ENCODE peak calls at places on chromosomes 4 and X, in five cellular contexts. A is Daoy; E is GM12865; F is Kasumi-1; R is naive thymus-derived CD4-positive, alpha-beta T cell. T is an unnamed sample.

GRCh38 chr4:143390764-143391163 is 54.1 kb downstream of the GAB1 start:
- DNase-seq in A (no peak), E (no peak), F (no peak), R (no peak), T (no peak)

GRCh38 chr4:5908836-5909235 is 15.9 kb upstream of the CRMP1 start:
- DNase-seq in A (no peak), E (no peak), F (no peak), R (no peak), T (no peak)

GRCh38 chr4:40622913-40623312 is 6.8 kb downstream of the RBM47 start:
- DNase-seq in A (peak; percentile 20), E (peak; percentile 92), F (no peak), R (no peak), T (no peak)

GRCh38 chr4:77201343-77201742 is 44.3 kb downstream of the CCNG2 start:
- DNase-seq in A (no peak), E (no peak), F (no peak), R (no peak), T (no peak)

GRCh38 chrX:12447448-12448154 is 309.3 kb downstream of the FRMPD4 start:
- DNase-seq in A (peak; percentile 4), E (no peak), F (no peak), R (no peak), T (no peak)

GRCh38 chr4:184362338-184362737 is 112.0 kb downstream of the IRF2 start:
- DNase-seq in A (no peak), E (no peak), F (no peak), R (no peak), T (no peak)

GRCh38 chrX:130878350-130879341 is 24.4 kb downstream of the ENOX2 start:
- DNase-seq in A (peak; percentile 81), E (no peak), F (no peak), R (no peak), T (peak; percentile 39)

GRCh38 chr4:55609393-55609821 is 17.4 kb upstream of the PDCL2 start:
- DNase-seq in A (no peak), E (peak; percentile 2), F (no peak), R (no peak), T (no peak)

GRCh38 chrX:132023896-132024386 is 839 bp downstream of the STK26 start:
- DNase-seq in A (peak; percentile 55), E (peak; percentile 85), F (peak; percentile 26), R (peak; percentile 42), T (no peak)

GRCh38 chr4:9812530-9813340 is 31.3 kb downstream of the DRD5 start:
- DNase-seq in A (peak; percentile 13), E (peak; percentile 66), F (no peak), R (no peak), T (no peak)

GRCh38 chr4:7653510-7654414 is 219.0 kb upstream of the PSAPL1 start:
- DNase-seq in A (no peak), E (no peak), F (no peak), R (no peak), T (no peak)

GRCh38 chr4:14877246-14878220 is 124.7 kb upstream of the CPEB2 start:
- DNase-seq in A (no peak), E (peak; percentile 73), F (peak; percentile 99), R (no peak), T (peak; percentile 23)

GRCh38 chr4:85725727-85726170 is 250.8 kb downstream of the ARHGAP24 start:
- DNase-seq in A (no peak), E (peak; percentile 75), F (peak; percentile 97), R (no peak), T (no peak)

GRCh38 chrX:40278340-40279090 is 180.8 kb upstream of the BCOR start:
- DNase-seq in A (peak; percentile 67), E (peak; percentile 22), F (no peak), R (no peak), T (no peak)

GRCh38 chrX:110418220-110418856 is 59.7 kb downstream of the RTL9 start:
- DNase-seq in A (peak; percentile 68), E (no peak), F (peak; percentile 43), R (no peak), T (no peak)

GRCh38 chr4:184471872-184472539 is 2.3 kb downstream of the IRF2 start:
- DNase-seq in A (peak; percentile 14), E (peak; percentile 85), F (peak; percentile 46), R (peak; percentile 18), T (no peak)

GRCh38 chrX:108072746-108073145 is 18.6 kb downstream of the PSMD10 start:
- DNase-seq in A (peak; percentile 54), E (no peak), F (no peak), R (no peak), T (no peak)

GRCh38 chr4:134490863-134491262 is 289.3 kb upstream of the PABPC4L start:
- DNase-seq in A (peak; percentile 4), E (no peak), F (no peak), R (no peak), T (no peak)

GRCh38 chr4:117327491-117327890 is 242.1 kb upstream of the TRAM1L1 start:
- DNase-seq in A (peak; percentile 4), E (no peak), F (no peak), R (no peak), T (no peak)